ENCODE peak calls at places on chromosomes 2 and 18, in four cellular contexts. G is HEK293T, N is HepG2, X is K562. F is an unnamed sample.

GRCh38 chr18:59416818-59417217 is 57.8 kb upstream of the LMAN1 start:
- DNase-seq in G (no peak), N (no peak), X (peak), F (no peak)

GRCh38 chr2:20573611-20574422 is 77.1 kb downstream of the HS1BP3 start:
- DNase-seq in G (no peak), N (no peak), X (no peak), F (no peak)

GRCh38 chr2:33518929-33519328 is 42.5 kb downstream of the RASGRP3 start:
- DNase-seq in G (no peak), N (no peak), X (no peak), F (no peak)

GRCh38 chr2:151030663-151031230 is 230.9 kb downstream of the RBM43 start:
- DNase-seq in G (no peak), N (no peak), X (no peak), F (no peak)

GRCh38 chr2:62760555-62760954 is 55.0 kb downstream of the EHBP1 start:
- DNase-seq in G (no peak), N (no peak), X (no peak), F (no peak)

GRCh38 chr2:55156326-55156725 is 75.8 kb downstream of the CLHC1 start:
- DNase-seq in G (no peak), N (no peak), X (no peak), F (no peak)

GRCh38 chr18:26931659-26932058 is 66.2 kb upstream of the AQP4 start:
- DNase-seq in G (no peak), N (no peak), X (no peak), F (no peak)

GRCh38 chr2:45567974-45568789 is 42.9 kb downstream of the SRBD1 start:
- DNase-seq in G (peak), N (no peak), X (no peak), F (peak)

GRCh38 chr2:173410579-173410978 is 55.9 kb downstream of the CDCA7 start:
- DNase-seq in G (no peak), N (no peak), X (no peak), F (no peak)

GRCh38 chr2:5985551-5986229 is 293.5 kb downstream of the SOX11 start:
- DNase-seq in G (no peak), N (no peak), X (no peak), F (no peak)

GRCh38 chr2:231615058-231615671 is 22.5 kb downstream of the TEX44 start:
- DNase-seq in G (no peak), N (no peak), X (no peak), F (no peak)

GRCh38 chr2:231612199-231613053 is 19.8 kb downstream of the TEX44 start:
- DNase-seq in G (peak), N (peak), X (peak), F (peak)

GRCh38 chr2:231613655-231614558 is 21.2 kb downstream of the TEX44 start:
- DNase-seq in G (peak), N (peak), X (peak), F (peak)

GRCh38 chr2:231613054-231613654 is 20.5 kb downstream of the TEX44 start:
- DNase-seq in G (no peak), N (peak), X (no peak), F (no peak)

GRCh38 chr2:231614559-231615057 is 21.9 kb downstream of the TEX44 start:
- DNase-seq in G (no peak), N (no peak), X (no peak), F (no peak)
- TF ChIP-seq FOXK2 in G (no peak), N (no peak), X (no peak), F (peak)

DNA sequence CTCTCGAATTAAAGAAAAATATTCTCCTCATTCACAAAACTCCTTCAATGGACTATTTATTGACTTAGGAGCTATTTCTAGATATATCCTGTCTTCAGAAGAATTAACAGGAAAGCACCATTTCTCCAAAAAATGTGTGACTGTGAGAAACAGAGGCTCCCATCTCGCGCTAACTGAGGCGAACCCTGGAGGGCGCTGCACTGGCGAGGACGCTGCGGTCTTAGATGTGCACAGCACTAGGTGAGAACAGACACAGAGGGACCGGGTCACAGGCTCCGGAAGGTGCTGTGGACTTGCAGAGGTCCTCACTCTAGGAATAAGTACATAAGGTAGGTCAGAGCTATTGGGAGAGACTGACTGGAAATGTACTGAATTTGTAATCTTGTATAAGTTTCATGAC is 229.7 kb upstream of the SLC35G4 start:
- DNase-seq in G (no peak), N (no peak), X (no peak), F (no peak)
- TF ChIP-seq FOXK2 in G (no peak), N (no peak), X (no peak), F (no peak)

DNA sequence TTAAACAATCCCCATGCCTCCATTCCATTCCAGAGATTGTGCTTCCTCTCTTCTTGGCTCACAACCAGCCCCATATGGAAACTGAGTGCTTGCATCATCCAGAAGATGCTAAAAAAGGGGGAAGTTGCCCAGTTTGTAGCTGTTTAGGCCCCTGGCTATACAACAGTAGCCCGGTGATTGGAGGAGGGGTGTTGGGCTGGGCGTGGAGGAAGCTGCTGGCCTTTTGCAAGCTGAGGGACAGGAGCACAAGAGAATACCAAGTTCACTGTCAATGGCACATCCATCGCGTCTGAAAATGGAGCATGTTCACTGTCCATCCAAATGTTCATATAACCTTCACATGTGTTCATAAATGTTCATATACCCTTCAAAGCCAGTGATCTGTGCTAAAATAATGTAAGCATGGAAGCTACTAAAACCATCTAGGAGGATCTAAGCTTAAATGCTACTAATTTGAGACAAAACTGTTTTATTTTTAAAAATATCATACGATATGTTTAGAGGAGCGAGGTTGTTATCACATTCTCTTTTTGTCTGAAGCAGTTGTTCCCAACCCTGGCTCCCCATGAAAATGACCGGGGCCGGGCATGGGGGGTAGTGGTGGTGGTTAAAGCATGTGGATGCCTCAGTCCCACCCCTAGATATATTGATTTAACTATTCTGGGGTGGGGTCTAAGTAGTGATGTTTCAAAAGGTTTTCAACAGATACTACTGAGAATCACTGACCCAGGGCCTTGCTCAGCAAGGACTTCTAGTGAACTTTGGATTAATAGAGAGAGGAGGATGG is 360.0 kb downstream of the ALK start:
- DNase-seq in G (no peak), N (no peak), X (no peak), F (no peak)
- TF ChIP-seq FOXK2 in G (no peak), N (no peak), X (no peak), F (no peak)

GRCh38 chr2:48114256-48114655 is 208.0 kb upstream of the FBXO11 start:
- DNase-seq in G (no peak), N (peak), X (peak), F (no peak)
- TF ChIP-seq FOXK2 in G (no peak), N (no peak), X (no peak), F (no peak)

GRCh38 chr2:135490381-135490780 is 40.6 kb downstream of the ZRANB3 start:
- DNase-seq in G (no peak), N (no peak), X (no peak), F (no peak)

GRCh38 chr2:135494917-135495316 is 36.1 kb downstream of the ZRANB3 start:
- DNase-seq in G (no peak), N (no peak), X (no peak), F (no peak)

GRCh38 chr2:135494503-135494902 is 36.5 kb downstream of the ZRANB3 start:
- DNase-seq in G (no peak), N (no peak), X (no peak), F (no peak)
- TF ChIP-seq FOXK2 in G (no peak), N (no peak), X (no peak), F (no peak)

GRCh38 chr2:28325567-28326468 is 66.8 kb upstream of the FOSL2 start:
- DNase-seq in G (no peak), N (no peak), X (peak), F (peak)

GRCh38 chr2:28327596-28327962 is 65.1 kb upstream of the FOSL2 start:
- DNase-seq in G (no peak), N (no peak), X (no peak), F (no peak)

GRCh38 chr2:28325173-28325566 is 67.5 kb upstream of the FOSL2 start:
- DNase-seq in G (no peak), N (no peak), X (no peak), F (no peak)

GRCh38 chr2:28326873-28327495 is 65.7 kb upstream of the FOSL2 start:
- DNase-seq in G (no peak), N (no peak), X (no peak), F (no peak)

GRCh38 chr2:28326469-28326805 is 66.2 kb upstream of the FOSL2 start:
- DNase-seq in G (no peak), N (no peak), X (no peak), F (no peak)
- TF ChIP-seq FOXK2 in G (no peak), N (no peak), X (no peak), F (no peak)

DNA sequence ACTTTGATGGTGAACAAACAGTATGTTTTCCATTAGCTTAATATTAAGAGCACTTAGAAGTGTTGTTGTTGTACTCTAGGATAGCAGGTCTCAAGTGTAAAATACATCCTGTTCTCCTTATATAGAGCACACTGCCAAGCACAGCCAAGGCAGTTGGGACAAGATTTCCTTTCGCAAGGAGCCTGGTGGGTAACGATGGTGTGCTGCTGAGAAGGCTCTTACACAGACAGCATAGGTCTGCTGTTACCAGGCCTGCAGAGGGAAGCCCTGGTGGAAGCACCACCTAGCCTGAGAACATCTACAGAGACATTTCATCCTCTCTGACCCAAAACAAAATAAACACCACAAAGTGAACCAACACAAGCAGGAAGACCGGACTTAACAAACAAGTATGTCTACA is 83.5 kb downstream of the BCL11A start:
- DNase-seq in G (no peak), N (no peak), X (no peak), F (no peak)
- TF ChIP-seq FOXK2 in G (no peak), N (no peak), X (no peak), F (no peak)

DNA sequence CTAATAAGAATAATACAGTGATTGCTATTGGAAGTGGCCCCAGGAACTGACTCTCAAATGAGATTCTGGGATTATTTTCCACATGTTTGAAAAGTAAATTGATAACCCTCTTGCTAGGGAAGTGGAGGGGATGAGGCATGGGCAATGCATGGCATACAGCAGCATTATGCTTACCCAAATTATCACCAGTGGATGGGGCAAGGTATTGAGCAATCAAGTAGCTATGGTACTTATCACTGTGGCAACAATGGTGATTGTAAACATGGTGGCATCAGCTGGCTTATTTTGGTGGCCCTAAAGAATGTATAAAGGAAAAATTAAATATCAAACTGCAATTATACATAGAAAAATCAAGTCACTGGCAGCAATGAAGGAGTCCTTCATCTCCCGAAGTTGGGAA is 155.1 kb downstream of the FIGN start:
- DNase-seq in G (no peak), N (no peak), X (no peak), F (no peak)
- TF ChIP-seq FOXK2 in G (no peak), N (no peak), X (no peak), F (no peak)

GRCh38 chr2:205462681-205463345 is 219.5 kb upstream of the NRP2 start:
- DNase-seq in G (no peak), N (no peak), X (no peak), F (no peak)
- TF ChIP-seq FOXK2 in G (no peak), N (no peak), X (no peak), F (no peak)

F was measured in GM12878.